ENCODE peak calls at places on chromosomes 7 and 10, in seven cellular contexts. E, N, G, M, O, P and K are unnamed samples. For H3K4me1, the result is how much of the 10 kb centered on the place peaks cover.

GRCh38 chr7:129952164-129952652 is 552 bp downstream of the UBE2H start:
- DNase-seq in P (peak), G (peak), N (no peak), E (peak), O (peak), M (peak), K (peak)

GRCh38 chr10:22345301-22346086 is at the start of gene SPAG6:
- DNase-seq in M (no peak), P (peak), N (no peak), O (peak), E (no peak), G (no peak), K (peak)

GRCh38 chr7:120241973-120242372 is 31.0 kb upstream of the KCND2 start:
- DNase-seq in O (no peak), E (no peak), M (no peak), P (no peak), G (no peak), N (no peak), K (no peak)

GRCh38 chr7:143394777-143395176 is 13.6 kb downstream of the ZYX start:
- DNase-seq in P (no peak), G (no peak), M (no peak), O (no peak), E (no peak), N (no peak), K (no peak)

GRCh38 chr10:43292745-43293676 is 26.1 kb upstream of the RASGEF1A start:
- DNase-seq in N (peak), G (peak), O (peak), E (peak), P (peak), M (peak), K (peak)

GRCh38 chr7:68581417-68581816 is 1016.9 kb upstream of the AUTS2 start:
- DNase-seq in N (no peak), O (no peak), M (no peak), P (no peak), E (no peak), G (no peak), K (no peak)

GRCh38 chr7:85469446-85469970 is 282.7 kb upstream of the SEMA3D start:
- DNase-seq in P (no peak), E (no peak), M (no peak), G (no peak), N (peak), O (no peak), K (no peak)

GRCh38 chr10:27369832-27370231 is 129.2 kb upstream of the ACBD5 start:
- DNase-seq in E (no peak), G (no peak), P (no peak), O (no peak), N (no peak), M (no peak), K (no peak)

GRCh38 chr7:94510582-94511456 is 1.2 kb downstream of the CASD1 start:
- DNase-seq in P (no peak), M (peak), O (peak), G (peak), E (peak), N (peak), K (peak)

GRCh38 chr10:14358886-14359573 is 28.3 kb upstream of the FRMD4A start:
- DNase-seq in M (no peak), P (no peak), G (no peak), E (no peak), N (no peak), O (no peak), K (no peak)

GRCh38 chr10:104665174-104665573 is 24.1 kb downstream of the SORCS3 start:
- DNase-seq in P (no peak), G (no peak), E (no peak), N (no peak), M (no peak), O (no peak), K (no peak)

GRCh38 chr10:42476101-42476500 is 162.3 kb downstream of the ZNF33B start:
- DNase-seq in P (no peak), G (no peak), N (no peak), E (no peak), M (no peak), O (no peak), K (no peak)

GRCh38 chr10:62008943-62009342 is 107.4 kb downstream of the ARID5B start:
- DNase-seq in N (no peak), G (no peak), E (no peak), O (no peak), M (no peak), P (no peak), K (no peak)

GRCh38 chr10:131845505-131846223 is 55.1 kb upstream of the PPP2R2D start:
- DNase-seq in M (no peak), G (no peak), O (no peak), P (no peak), E (peak), N (no peak), K (no peak)

GRCh38 chr10:59561397-59562121 is 148.1 kb downstream of the SLC16A9 start:
- DNase-seq in G (no peak), O (no peak), N (peak), E (no peak), M (no peak), P (no peak), K (no peak)

GRCh38 chr7:155815332-155816191 is 3.3 kb upstream of the SHH start:
- DNase-seq in M (no peak), G (no peak), O (peak), E (peak), N (peak), P (peak), K (peak)

GRCh38 chr10:45602082-45602730 is 70.4 kb downstream of the ZFAND4 start:
- DNase-seq in O (no peak), P (no peak), M (no peak), N (peak), E (no peak), G (no peak), K (no peak)

GRCh38 chr10:124087672-124088634 is 5.4 kb downstream of the CHST15 start:
- DNase-seq in G (no peak), E (no peak), M (peak), O (peak), N (no peak), P (no peak), K (peak)

GRCh38 chr7:140229591-140230516 is 53.1 kb upstream of the KDM7A start:
- DNase-seq in M (peak), E (no peak), P (no peak), O (no peak), N (no peak), G (no peak), K (peak)

GRCh38 chr10:79044036-79044664 is 24.6 kb upstream of the ZMIZ1 start:
- DNase-seq in E (no peak), G (no peak), P (no peak), M (no peak), O (no peak), N (no peak), K (no peak)

GRCh38 chr7:22173884-22174573 is 182.9 kb downstream of the RAPGEF5 start:
- DNase-seq in O (no peak), N (no peak), M (no peak), E (no peak), P (no peak), G (no peak), K (no peak)

GRCh38 chr7:42128703-42129102 is 108.3 kb downstream of the GLI3 start:
- DNase-seq in E (no peak), N (no peak), P (no peak), G (no peak), M (no peak), O (no peak), K (no peak)

GRCh38 chr10:36730316-36730715 is 395.1 kb upstream of the ANKRD30A start:
- DNase-seq in N (peak), P (no peak), O (no peak), G (no peak), E (no peak), M (no peak), K (no peak)

GRCh38 chr10:127926455-127926854 is 19.6 kb downstream of the PTPRE start:
- DNase-seq in M (no peak), G (no peak), E (no peak), P (no peak), O (no peak), N (no peak), K (no peak)

GRCh38 chr10:90871279-90871760 is 454 bp upstream of the RPP30 start:
- DNase-seq in G (no peak), M (peak), N (peak), E (peak), O (no peak), P (peak), K (peak)

GRCh38 chr10:5951167-5951711 is 26.1 kb downstream of the IL15RA start:
- DNase-seq in M (peak), G (peak), O (peak), N (no peak), P (peak), E (no peak), K (peak)

GRCh38 chr10:100966887-100967286 is 2.4 kb upstream of the SEMA4G start:
- DNase-seq in G (no peak), N (no peak), O (no peak), E (no peak), P (no peak), M (no peak), K (no peak)
- H3K4me1 ChIP-seq in G (under half), N (under half), O (under half), E (under half), P (under half), M (under half), K (under half)

DNA sequence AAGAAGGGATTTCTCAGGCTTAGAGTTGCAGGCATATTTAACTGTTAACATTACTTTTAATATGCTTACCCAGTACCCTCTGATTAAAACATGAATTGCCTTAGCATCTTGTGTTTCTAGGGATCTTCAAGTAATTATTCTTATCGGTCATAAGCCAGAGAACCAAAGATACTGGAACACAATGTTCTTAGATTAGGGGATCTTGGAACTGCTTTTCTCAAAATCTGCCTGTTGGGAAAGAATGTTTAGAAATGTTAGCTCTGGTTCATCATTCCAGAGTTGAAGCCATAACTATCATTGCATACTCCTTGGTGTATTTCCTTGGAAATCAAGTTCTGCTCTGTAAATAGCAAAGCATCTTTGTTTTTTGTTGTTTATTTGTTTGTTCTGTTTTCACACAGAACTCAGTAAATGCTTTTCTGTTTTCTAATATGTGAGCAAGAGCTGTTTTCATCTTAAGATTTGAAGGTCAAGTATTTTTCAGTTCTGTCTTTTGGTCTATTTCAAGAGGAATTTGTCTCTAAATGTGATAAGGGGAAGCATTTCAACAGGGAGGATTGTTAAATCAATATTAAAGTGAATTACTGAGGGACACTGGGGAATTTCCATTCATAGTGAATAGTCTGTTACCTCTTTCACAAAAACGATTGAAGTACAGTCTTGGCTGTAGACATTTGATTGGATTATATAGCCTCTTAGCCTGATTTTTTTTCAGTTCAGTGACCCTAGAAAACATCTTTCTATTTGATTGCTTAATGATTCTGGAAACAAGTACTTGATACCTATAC is 103.2 kb upstream of the CYP26C1 start:
- DNase-seq in O (no peak), E (no peak), P (no peak), G (no peak), M (no peak), N (no peak), K (no peak)
- TF ChIP-seq POLR2A in O (no peak), E (no peak), P (no peak), G (no peak), M (no peak), N (no peak), K (no peak)

DNA sequence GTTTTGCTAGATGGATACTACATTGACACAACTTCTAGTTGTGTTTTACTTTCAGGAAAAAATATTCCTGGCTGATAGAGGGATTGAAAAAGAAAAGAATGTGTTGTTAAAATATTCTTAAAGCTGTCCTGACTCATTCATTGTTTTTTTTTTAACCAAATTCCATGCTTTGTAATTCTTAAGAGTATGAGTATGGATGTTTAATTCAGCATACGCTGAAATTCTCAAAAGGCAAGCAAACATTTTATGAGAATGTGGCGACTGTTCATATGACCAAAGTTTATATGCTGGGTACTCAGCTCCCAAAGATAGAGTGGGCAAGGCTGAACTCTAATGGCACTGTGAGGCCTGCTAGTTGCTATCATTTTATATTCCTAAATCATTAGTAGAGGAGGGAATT is 105.9 kb downstream of the PPP1R3A start:
- DNase-seq in G (no peak), M (no peak), E (no peak), O (no peak), P (no peak), N (peak), K (no peak)
- H3K4me1 ChIP-seq in G (under half), M (under half), E (under half), O (under half), P (under half), N (under half), K (under half)

DNA sequence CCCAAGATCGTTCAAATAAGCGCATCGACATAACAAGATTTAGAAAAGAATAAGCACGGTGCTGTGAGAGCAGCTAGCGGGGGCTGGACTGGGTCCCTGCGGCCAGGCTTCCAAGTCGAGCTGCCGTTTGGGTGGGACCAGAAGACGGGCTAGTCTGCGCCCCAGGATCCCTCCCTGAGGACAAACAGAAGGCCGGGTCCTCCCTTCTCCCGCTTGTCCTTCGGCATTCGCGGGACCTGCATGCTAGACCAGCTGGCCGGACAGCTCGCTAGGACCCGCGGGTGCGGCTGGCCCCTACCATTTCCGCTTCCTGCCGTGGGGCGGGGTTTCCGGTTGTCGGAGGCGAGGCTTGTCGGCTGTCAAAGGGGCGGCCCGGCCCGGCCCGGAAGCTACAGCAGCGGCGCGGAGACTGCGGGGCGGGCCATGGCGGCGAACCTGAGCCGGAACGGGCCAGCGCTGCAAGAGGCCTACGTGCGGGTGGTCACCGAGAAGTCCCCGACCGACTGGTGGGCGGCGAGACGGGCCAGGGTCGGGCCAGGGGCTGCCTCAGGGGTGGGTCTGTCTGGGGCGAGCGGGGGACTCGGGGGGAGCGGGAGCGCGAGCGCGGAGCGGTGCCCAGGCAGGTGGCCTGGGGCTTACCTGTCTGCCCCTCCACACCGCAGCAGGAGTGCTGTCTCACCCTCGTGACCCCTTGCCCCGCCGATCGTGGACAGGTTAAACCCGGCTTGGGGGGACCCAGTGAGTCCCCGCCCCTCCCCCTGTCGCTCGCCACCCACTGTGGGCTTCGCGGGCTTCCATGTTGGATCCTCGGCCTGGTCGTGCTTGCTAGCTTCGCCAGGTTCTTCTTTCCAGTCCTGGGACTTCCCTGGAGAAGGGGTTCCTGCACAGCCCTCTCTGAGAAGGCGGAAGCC is at the start of gene DBNL:
- DNase-seq in G (peak), M (peak), O (peak), E (peak), P (peak), N (peak), K (peak)
- TF ChIP-seq POLR2A in G (peak), M (peak), O (peak), E (peak), P (peak), N (no peak), K (peak)

GRCh38 chr7:977326-978048 is 2.1 kb upstream of the COX19 start:
- DNase-seq in O (peak), P (peak), E (peak), N (peak), M (no peak), G (peak), K (no peak)

GRCh38 chr7:976901-977325 is 1.6 kb upstream of the COX19 start:
- DNase-seq in G (no peak), O (peak), P (no peak), M (no peak), E (no peak), N (no peak), K (no peak)

GRCh38 chr7:979886-980571 is 3.0 kb upstream of the CYP2W1 start:
- DNase-seq in M (no peak), P (peak), O (no peak), G (no peak), N (no peak), E (no peak), K (peak)

GRCh38 chr7:978416-979091 is 3.2 kb upstream of the COX19 start:
- DNase-seq in O (no peak), P (no peak), G (no peak), N (no peak), M (no peak), E (no peak), K (no peak)

DNA sequence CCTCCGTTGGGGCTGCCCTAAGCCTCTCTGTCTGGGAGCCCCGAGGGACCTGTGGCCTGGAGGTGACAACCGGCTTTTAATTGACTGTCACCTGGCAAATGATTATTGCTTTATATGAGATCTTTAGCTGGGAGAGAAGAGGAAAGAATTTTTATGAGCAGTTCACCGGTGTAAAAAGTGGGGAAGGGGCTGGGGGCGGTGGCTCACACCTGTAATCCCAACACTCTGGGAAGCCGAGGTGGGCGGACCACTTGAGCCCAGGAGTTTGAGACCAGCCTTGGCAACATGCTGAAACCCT is 2.6 kb upstream of the COX19 start:
- DNase-seq in E (no peak), P (no peak), O (no peak), G (no peak), N (no peak), M (no peak), K (no peak)
- H3K4me1 ChIP-seq in E (under half), P (under half), O (under half), G (under half), N (under half), M (under half), K (under half)

GRCh38 chr7:102284891-102285540 is 1.7 kb upstream of the SH2B2 start:
- DNase-seq in M (no peak), P (no peak), G (no peak), E (no peak), N (no peak), O (no peak), K (peak)

GRCh38 chr7:102287465-102288146 is 938 bp downstream of the SH2B2 start:
- DNase-seq in E (peak), N (no peak), O (peak), G (no peak), M (peak), P (peak), K (peak)

GRCh38 chr7:102285541-102286236 is 979 bp upstream of the SH2B2 start:
- DNase-seq in M (no peak), O (no peak), E (no peak), P (no peak), N (no peak), G (no peak), K (no peak)

GRCh38 chr7:102287082-102287464 is 405 bp downstream of the SH2B2 start:
- DNase-seq in P (no peak), O (no peak), N (no peak), G (no peak), E (peak), M (no peak), K (no peak)

GRCh38 chr7:102286237-102287081 is at the start of gene SH2B2:
- DNase-seq in O (peak), N (peak), M (peak), E (peak), P (peak), G (peak), K (peak)
- TF ChIP-seq POLR2A in O (peak), N (peak), M (peak), E (peak), P (no peak), G (peak), K (no peak)